ENCODE peak calls at places on chromosomes 6 and 20, in four cellular contexts. I, G, B and K are unnamed samples.
A peak's percentile ranks its signal among the peaks of the same experiment; 100 is the strongest.

GRCh38 chr20:53934421-53935352 is 135.7 kb downstream of the BCAS1 start:
- DNase-seq in I (no peak), G (no peak), B (no peak), K (no peak)

GRCh38 chr6:108286366-108286765 is 8.5 kb upstream of the AFG1L start:
- DNase-seq in G (no peak), I (no peak), B (no peak), K (no peak)

GRCh38 chr20:17023811-17024210 is 203.0 kb upstream of the PCSK2 start:
- DNase-seq in B (no peak), G (no peak), I (no peak), K (no peak)

GRCh38 chr20:10949930-10950783 is 276.4 kb upstream of the JAG1 start:
- DNase-seq in B (no peak), G (peak; percentile 50), I (no peak), K (no peak)

GRCh38 chr6:48928937-48929336 is 534.1 kb downstream of the MMUT start:
- DNase-seq in B (no peak), G (no peak), I (no peak), K (no peak)

GRCh38 chr6:37822851-37823682 is 3.5 kb downstream of the ZFAND3 start:
- DNase-seq in B (no peak), G (no peak), I (peak; percentile 74), K (no peak)

GRCh38 chr6:163087981-163088380 is 326.5 kb upstream of the QKI start:
- DNase-seq in B (no peak), G (no peak), I (no peak), K (no peak)

GRCh38 chr20:63911171-63911570 is 16.2 kb downstream of the DNAJC5 start:
- DNase-seq in I (no peak), G (no peak), B (no peak), K (peak; percentile 32)

GRCh38 chr6:126176266-126176665 is 163.6 kb upstream of the CENPW start:
- DNase-seq in I (no peak), B (no peak), G (peak; percentile 15), K (no peak)

GRCh38 chr20:2143594-2143993 is 42.0 kb downstream of the STK35 start:
- DNase-seq in B (no peak), I (no peak), G (no peak), K (no peak)

GRCh38 chr6:154218787-154219186 is 137.8 kb downstream of the IPCEF1 start:
- DNase-seq in B (no peak), G (no peak), I (no peak), K (no peak)

GRCh38 chr20:22789661-22790060 is 205.3 kb upstream of the FOXA2 start:
- DNase-seq in B (no peak), I (no peak), G (no peak), K (no peak)

GRCh38 chr20:63196756-63197470 is 19.0 kb downstream of the YTHDF1 start:
- DNase-seq in G (no peak), I (no peak), B (no peak), K (no peak)

GRCh38 chr6:143064996-143065683 is 4.5 kb downstream of the AIG1 start:
- DNase-seq in G (peak; percentile 35), B (no peak), I (no peak), K (no peak)

GRCh38 chr6:106279179-106279578 is 46.4 kb downstream of the ATG5 start:
- DNase-seq in I (no peak), G (no peak), B (no peak), K (no peak)

GRCh38 chr6:133906050-133906449 is 17.1 kb downstream of the TCF21 start:
- DNase-seq in I (no peak), B (no peak), G (no peak), K (no peak)

GRCh38 chr6:167856474-167856873 is 29.8 kb downstream of the AFDN start:
- DNase-seq in B (no peak), I (no peak), G (no peak), K (no peak)

GRCh38 chr20:709864-710761 is 34.5 kb upstream of the SCRT2 start:
- DNase-seq in B (no peak), G (no peak), I (no peak), K (no peak)

GRCh38 chr20:19301843-19302242 is 89.4 kb downstream of the SLC24A3 start:
- DNase-seq in B (no peak), I (no peak), G (no peak), K (no peak)

GRCh38 chr6:127069659-127070279 is 48.7 kb upstream of the RSPO3 start:
- DNase-seq in I (no peak), G (peak; percentile 15), B (peak; percentile 3), K (no peak)

GRCh38 chr20:58598271-58599015 is 52.6 kb upstream of the STX16 start:
- DNase-seq in B (no peak), I (no peak), G (no peak), K (no peak)

GRCh38 chr20:47160992-47161391 is 195.5 kb downstream of the ZMYND8 start:
- DNase-seq in I (no peak), G (no peak), B (no peak), K (no peak)

GRCh38 chr6:67496191-67496590 is 1138.9 kb upstream of the ADGRB3 start:
- DNase-seq in I (no peak), G (no peak), B (no peak), K (no peak)

GRCh38 chr6:100161782-100162181 is 167.8 kb upstream of the MCHR2 start:
- DNase-seq in B (no peak), G (no peak), I (no peak), K (no peak)

GRCh38 chr20:59820204-59821041 is 113.0 kb downstream of the SYCP2 start:
- DNase-seq in B (peak; percentile 61), G (no peak), I (peak; percentile 12), K (peak; percentile 7)

GRCh38 chr20:55745840-55746239 is 259.5 kb downstream of the CBLN4 start:
- DNase-seq in B (no peak), I (no peak), G (no peak), K (no peak)

GRCh38 chr6:161233986-161234620 is 39.8 kb downstream of the AGPAT4 start:
- DNase-seq in G (no peak), I (no peak), B (no peak), K (no peak)

GRCh38 chr6:149834513-149835481 is 29.4 kb downstream of the LRP11 start:
- DNase-seq in B (peak; percentile 16), G (peak; percentile 58), I (peak; percentile 86), K (peak; percentile 75)

GRCh38 chr6:56961151-56961550 is 6.2 kb downstream of the BEND6 start:
- DNase-seq in B (no peak), G (no peak), I (no peak), K (no peak)

GRCh38 chr20:46823753-46824152 is 70.9 kb upstream of the EYA2 start:
- DNase-seq in I (no peak), G (no peak), B (no peak), K (no peak)

GRCh38 chr6:126831461-126831860 is 287.0 kb upstream of the RSPO3 start:
- DNase-seq in B (no peak), I (no peak), G (no peak), K (no peak)

GRCh38 chr6:3289664-3290055 is 30.9 kb downstream of the PSMG4 start:
- DNase-seq in I (no peak), B (no peak), G (no peak), K (no peak)

GRCh38 chr6:169420912-169421543 is 167.4 kb upstream of the THBS2 start:
- DNase-seq in G (peak; percentile 86), I (peak; percentile 39), B (no peak), K (no peak)

GRCh38 chr20:840858-841567 is 7.5 kb downstream of the FAM110A start:
- DNase-seq in G (peak; percentile 73), I (no peak), B (peak; percentile 22), K (no peak)

GRCh38 chr20:1426231-1426849 is 33.5 kb upstream of the FKBP1A start:
- DNase-seq in B (no peak), I (no peak), G (no peak), K (no peak)

GRCh38 chr6:24431045-24431451 is 28.3 kb downstream of the MRS2 start:
- DNase-seq in I (peak; percentile 29), G (peak; percentile 53), B (peak; percentile 62), K (no peak)

GRCh38 chr20:38128691-38129090 is 36.4 kb downstream of the TGM2 start:
- DNase-seq in G (no peak), I (no peak), B (no peak), K (no peak)

GRCh38 chr6:116847234-116847633 is 18.4 kb upstream of the GPRC6A start:
- DNase-seq in I (no peak), G (peak; percentile 18), B (peak; percentile 27), K (no peak)